ENCODE peak calls at places on chromosome 21, in five cellular contexts. One of them, this sample, is unnamed.

GRCh38 chr21:43834146-43834905 is 30.7 kb upstream of the AGPAT3 start:
- DNase-seq in DMS 273 treated with DMSO at 0.1 percent for 48 hours: no peak
- DNase-seq in neural progenitor cell: no peak
- DNase-seq in NCI-H82: no peak
- DNase-seq in effector memory CD8-positive, alpha-beta T cell: no peak
- DNase-seq in this sample: no peak

GRCh38 chr21:40616377-40616704 is 230.6 kb downstream of the DSCAM start:
- DNase-seq in DMS 273 treated with DMSO at 0.1 percent for 48 hours: no peak
- DNase-seq in neural progenitor cell: no peak
- DNase-seq in NCI-H82: no peak
- DNase-seq in effector memory CD8-positive, alpha-beta T cell: no peak
- DNase-seq in this sample: no peak

GRCh38 chr21:42456457-42456856 is 39.6 kb downstream of the RSPH1 start:
- DNase-seq in DMS 273 treated with DMSO at 0.1 percent for 48 hours: no peak
- DNase-seq in neural progenitor cell: no peak
- DNase-seq in NCI-H82: peak; percentile 62
- DNase-seq in effector memory CD8-positive, alpha-beta T cell: peak; percentile 16
- DNase-seq in this sample: peak; percentile 44

GRCh38 chr21:14616303-14617039 is 70.4 kb upstream of the SAMSN1 start:
- DNase-seq in DMS 273 treated with DMSO at 0.1 percent for 48 hours: no peak
- DNase-seq in neural progenitor cell: no peak
- DNase-seq in NCI-H82: no peak
- DNase-seq in effector memory CD8-positive, alpha-beta T cell: no peak
- DNase-seq in this sample: no peak

GRCh38 chr21:27759091-27759659 is 792.3 kb upstream of the ADAMTS5 start:
- DNase-seq in DMS 273 treated with DMSO at 0.1 percent for 48 hours: no peak
- DNase-seq in neural progenitor cell: peak; percentile 57
- DNase-seq in NCI-H82: peak; percentile 15
- DNase-seq in effector memory CD8-positive, alpha-beta T cell: no peak
- DNase-seq in this sample: no peak

GRCh38 chr21:38323721-38324591 is 67.2 kb downstream of the KCNJ15 start:
- DNase-seq in DMS 273 treated with DMSO at 0.1 percent for 48 hours: peak; percentile 56
- DNase-seq in neural progenitor cell: peak; percentile 6
- DNase-seq in NCI-H82: peak; percentile 16
- DNase-seq in effector memory CD8-positive, alpha-beta T cell: no peak
- DNase-seq in this sample: no peak

GRCh38 chr21:16192900-16193299 is 463.1 kb downstream of the USP25 start:
- DNase-seq in DMS 273 treated with DMSO at 0.1 percent for 48 hours: no peak
- DNase-seq in neural progenitor cell: no peak
- DNase-seq in NCI-H82: peak; percentile 86
- DNase-seq in effector memory CD8-positive, alpha-beta T cell: no peak
- DNase-seq in this sample: no peak

GRCh38 chr21:41142051-41142795 is 25.7 kb upstream of the BACE2 start:
- DNase-seq in DMS 273 treated with DMSO at 0.1 percent for 48 hours: no peak
- DNase-seq in neural progenitor cell: peak; percentile 21
- DNase-seq in NCI-H82: peak; percentile 33
- DNase-seq in effector memory CD8-positive, alpha-beta T cell: no peak
- DNase-seq in this sample: no peak

GRCh38 chr21:31145271-31145801 is 107.1 kb upstream of the KRTAP19-8 start:
- DNase-seq in DMS 273 treated with DMSO at 0.1 percent for 48 hours: no peak
- DNase-seq in neural progenitor cell: no peak
- DNase-seq in NCI-H82: peak; percentile 25
- DNase-seq in effector memory CD8-positive, alpha-beta T cell: no peak
- DNase-seq in this sample: no peak

GRCh38 chr21:16455978-16456377 is 726.2 kb downstream of the USP25 start:
- DNase-seq in DMS 273 treated with DMSO at 0.1 percent for 48 hours: no peak
- DNase-seq in neural progenitor cell: no peak
- DNase-seq in NCI-H82: no peak
- DNase-seq in effector memory CD8-positive, alpha-beta T cell: no peak
- DNase-seq in this sample: no peak

GRCh38 chr21:32411366-32412161 is 942 bp upstream of the EVA1C start:
- DNase-seq in DMS 273 treated with DMSO at 0.1 percent for 48 hours: no peak
- DNase-seq in neural progenitor cell: peak; percentile 55
- DNase-seq in NCI-H82: no peak
- DNase-seq in effector memory CD8-positive, alpha-beta T cell: peak; percentile 51
- DNase-seq in this sample: peak; percentile 75

GRCh38 chr21:38531142-38531541 is 32.9 kb upstream of the ERG start:
- DNase-seq in DMS 273 treated with DMSO at 0.1 percent for 48 hours: no peak
- DNase-seq in neural progenitor cell: no peak
- DNase-seq in NCI-H82: no peak
- DNase-seq in effector memory CD8-positive, alpha-beta T cell: no peak
- DNase-seq in this sample: no peak

GRCh38 chr21:35232545-35233176 is 183.6 kb upstream of the RUNX1 start:
- DNase-seq in DMS 273 treated with DMSO at 0.1 percent for 48 hours: no peak
- DNase-seq in neural progenitor cell: no peak
- DNase-seq in NCI-H82: no peak
- DNase-seq in effector memory CD8-positive, alpha-beta T cell: no peak
- DNase-seq in this sample: no peak

GRCh38 chr21:20443558-20444155 is 554.6 kb upstream of the NCAM2 start:
- DNase-seq in DMS 273 treated with DMSO at 0.1 percent for 48 hours: no peak
- DNase-seq in neural progenitor cell: peak; percentile 56
- DNase-seq in NCI-H82: peak; percentile 66
- DNase-seq in effector memory CD8-positive, alpha-beta T cell: no peak
- DNase-seq in this sample: no peak

GRCh38 chr21:29508311-29508710 is 209.6 kb downstream of the BACH1 start:
- DNase-seq in DMS 273 treated with DMSO at 0.1 percent for 48 hours: no peak
- DNase-seq in neural progenitor cell: no peak
- DNase-seq in NCI-H82: peak; percentile 70
- DNase-seq in effector memory CD8-positive, alpha-beta T cell: no peak
- DNase-seq in this sample: no peak

GRCh38 chr21:45317401-45318145 is 29.9 kb upstream of the POFUT2 start:
- DNase-seq in DMS 273 treated with DMSO at 0.1 percent for 48 hours: no peak
- DNase-seq in neural progenitor cell: no peak
- DNase-seq in NCI-H82: no peak
- DNase-seq in effector memory CD8-positive, alpha-beta T cell: no peak
- DNase-seq in this sample: no peak

GRCh38 chr21:42218836-42219605 is at the start of gene ABCG1:
- DNase-seq in DMS 273 treated with DMSO at 0.1 percent for 48 hours: no peak
- DNase-seq in neural progenitor cell: peak; percentile 88
- DNase-seq in NCI-H82: peak; percentile 64
- DNase-seq in effector memory CD8-positive, alpha-beta T cell: peak; percentile 32
- DNase-seq in this sample: no peak

GRCh38 chr21:46111857-46112730 is 14.2 kb downstream of the COL6A2 start:
- DNase-seq in DMS 273 treated with DMSO at 0.1 percent for 48 hours: no peak
- DNase-seq in neural progenitor cell: no peak
- DNase-seq in NCI-H82: no peak
- DNase-seq in effector memory CD8-positive, alpha-beta T cell: no peak
- DNase-seq in this sample: peak; percentile 58

This sample was measured in natural killer cell treated with Interleukin-12 subunit alpha and Interleukin-12 subunit beta and Interleukin-15 and Interleukin-18, amount 100 ng/mL, for 72 hours.